ENCODE peak calls at places on chromosome 1, in six cellular contexts. H, S, C, O, K and A are unnamed samples. For H3K4me1, the result is how much of the 10 kb centered on the place peaks cover.

GRCh38 chr1:40899230-40899870 is 37.2 kb upstream of the CITED4 start:
- DNase-seq in K (no peak), S (no peak), O (no peak), H (no peak), C (no peak), A (no peak)

GRCh38 chr1:177014325-177014724 is 150.2 kb downstream of the ASTN1 start:
- DNase-seq in S (no peak), O (no peak), H (no peak), C (no peak), K (no peak), A (no peak)

GRCh38 chr1:6117064-6117463 is 63.1 kb downstream of the CHD5 start:
- DNase-seq in O (no peak), S (no peak), C (no peak), H (no peak), K (no peak), A (no peak)

GRCh38 chr1:152673016-152673415 is 2.1 kb upstream of the LCE2C start:
- DNase-seq in O (no peak), K (no peak), C (no peak), H (no peak), S (no peak), A (no peak)

GRCh38 chr1:23619299-23620188 is 60.2 kb upstream of the ID3 start:
- DNase-seq in H (no peak), K (peak), O (peak), S (no peak), C (peak), A (no peak)

GRCh38 chr1:197519741-197520334 is 251.8 kb downstream of the CRB1 start:
- DNase-seq in O (no peak), C (no peak), H (no peak), S (no peak), K (no peak), A (no peak)

GRCh38 chr1:195345149-195345548 is 1263.1 kb downstream of the KCNT2 start:
- DNase-seq in K (no peak), S (no peak), C (no peak), H (no peak), O (no peak), A (no peak)

GRCh38 chr1:23097316-23097715 is 71.3 kb downstream of the LUZP1 start:
- DNase-seq in S (no peak), H (no peak), O (no peak), C (no peak), K (no peak), A (no peak)

GRCh38 chr1:98331232-98331631 is 330.3 kb upstream of the SNX7 start:
- DNase-seq in H (no peak), O (no peak), C (no peak), K (no peak), S (no peak), A (no peak)

GRCh38 chr1:182381962-182382819 is 9.4 kb downstream of the GLUL start:
- DNase-seq in S (no peak), C (no peak), O (no peak), H (no peak), K (no peak), A (no peak)

GRCh38 chr1:206770531-206771352 is at the start of gene IL19:
- DNase-seq in S (no peak), K (peak), H (no peak), C (no peak), O (no peak), A (no peak)

GRCh38 chr1:41341365-41341683 is 19.9 kb upstream of the FOXO6 start:
- DNase-seq in K (no peak), H (no peak), C (no peak), O (no peak), S (no peak), A (no peak)

GRCh38 chr1:224707849-224708725 is 92.0 kb downstream of the CNIH3 start:
- DNase-seq in C (no peak), O (no peak), H (peak), S (no peak), K (no peak), A (no peak)

GRCh38 chr1:167966050-167966449 is 29.2 kb upstream of the MPC2 start:
- DNase-seq in O (no peak), S (no peak), K (no peak), H (no peak), C (no peak), A (no peak)

GRCh38 chr1:224623743-224624333 is 7.7 kb downstream of the CNIH3 start:
- DNase-seq in K (peak), C (no peak), S (no peak), H (no peak), O (no peak), A (no peak)

GRCh38 chr1:174017231-174017970 is 4.8 kb downstream of the RC3H1 start:
- DNase-seq in S (no peak), O (no peak), H (no peak), K (no peak), C (no peak), A (no peak)

GRCh38 chr1:147641695-147642592 is 28.4 kb downstream of the ACP6 start:
- DNase-seq in C (peak), K (peak), S (peak), O (no peak), H (peak), A (peak)

GRCh38 chr1:1917995-1918900 is 831 bp downstream of the TMEM52 start:
- DNase-seq in O (peak), S (no peak), H (no peak), K (peak), C (no peak), A (peak)

GRCh38 chr1:58047265-58047858 is 499.2 kb downstream of the OMA1 start:
- DNase-seq in S (no peak), H (no peak), O (no peak), K (peak), C (peak), A (no peak)

GRCh38 chr1:61506231-61506630 is 218.7 kb downstream of the TM2D1 start:
- DNase-seq in S (no peak), C (no peak), H (no peak), O (no peak), K (no peak), A (no peak)

GRCh38 chr1:75074719-75075395 is 59.3 kb upstream of the LHX8 start:
- DNase-seq in C (no peak), O (no peak), H (no peak), S (no peak), K (no peak), A (no peak)

GRCh38 chr1:228978486-228979324 is 243.4 kb downstream of the RHOU start:
- DNase-seq in O (peak), K (peak), S (no peak), C (no peak), H (peak), A (no peak)

GRCh38 chr1:224922404-224923164 is 6.9 kb upstream of the DNAH14 start:
- DNase-seq in H (no peak), C (peak), S (no peak), K (no peak), O (no peak), A (no peak)

GRCh38 chr1:37156646-37157045 is 122.3 kb upstream of the GRIK3 start:
- DNase-seq in C (no peak), H (no peak), S (no peak), O (no peak), K (no peak), A (no peak)

GRCh38 chr1:33295450-33296081 is 25.3 kb downstream of the A3GALT2 start:
- DNase-seq in C (peak), H (peak), S (peak), K (peak), O (peak), A (peak)

GRCh38 chr1:16254263-16254948 is 17.4 kb upstream of the CPLANE2 start:
- DNase-seq in C (no peak), H (no peak), K (no peak), S (no peak), O (no peak), A (no peak)

GRCh38 chr1:167713330-167714081 is 8.3 kb upstream of the MPZL1 start:
- DNase-seq in H (peak), C (peak), S (no peak), K (peak), O (peak), A (no peak)

GRCh38 chr1:29124366-29125236 is 898 bp upstream of the TMEM200B start:
- DNase-seq in K (peak), S (no peak), H (peak), O (peak), C (peak), A (peak)

DNA sequence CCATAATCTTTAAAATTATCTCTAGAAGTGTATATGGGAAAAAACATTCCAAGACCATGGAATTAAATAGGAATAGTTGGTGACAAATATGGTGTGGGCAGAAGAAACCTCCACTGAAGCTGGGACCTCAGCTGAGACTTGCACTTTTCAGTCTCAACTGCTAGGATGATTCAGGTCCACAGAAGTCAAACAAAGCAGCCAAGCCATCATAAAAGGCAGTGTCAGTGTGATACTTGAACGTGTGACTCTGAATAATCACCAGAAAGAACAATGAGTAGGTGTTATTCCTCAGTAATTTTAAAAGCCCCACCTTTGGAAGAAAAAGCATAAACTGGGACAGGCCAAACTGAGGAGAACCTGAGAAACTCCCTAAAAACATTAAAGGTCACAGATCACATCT is 90.7 kb downstream of the ZNF281 start:
- DNase-seq in H (no peak), O (no peak), C (no peak), S (no peak), K (no peak), A (no peak)
- H3K4me1 ChIP-seq in H (under half), O (under half), C (under half), S (under half), K (under half), A (under half)

DNA sequence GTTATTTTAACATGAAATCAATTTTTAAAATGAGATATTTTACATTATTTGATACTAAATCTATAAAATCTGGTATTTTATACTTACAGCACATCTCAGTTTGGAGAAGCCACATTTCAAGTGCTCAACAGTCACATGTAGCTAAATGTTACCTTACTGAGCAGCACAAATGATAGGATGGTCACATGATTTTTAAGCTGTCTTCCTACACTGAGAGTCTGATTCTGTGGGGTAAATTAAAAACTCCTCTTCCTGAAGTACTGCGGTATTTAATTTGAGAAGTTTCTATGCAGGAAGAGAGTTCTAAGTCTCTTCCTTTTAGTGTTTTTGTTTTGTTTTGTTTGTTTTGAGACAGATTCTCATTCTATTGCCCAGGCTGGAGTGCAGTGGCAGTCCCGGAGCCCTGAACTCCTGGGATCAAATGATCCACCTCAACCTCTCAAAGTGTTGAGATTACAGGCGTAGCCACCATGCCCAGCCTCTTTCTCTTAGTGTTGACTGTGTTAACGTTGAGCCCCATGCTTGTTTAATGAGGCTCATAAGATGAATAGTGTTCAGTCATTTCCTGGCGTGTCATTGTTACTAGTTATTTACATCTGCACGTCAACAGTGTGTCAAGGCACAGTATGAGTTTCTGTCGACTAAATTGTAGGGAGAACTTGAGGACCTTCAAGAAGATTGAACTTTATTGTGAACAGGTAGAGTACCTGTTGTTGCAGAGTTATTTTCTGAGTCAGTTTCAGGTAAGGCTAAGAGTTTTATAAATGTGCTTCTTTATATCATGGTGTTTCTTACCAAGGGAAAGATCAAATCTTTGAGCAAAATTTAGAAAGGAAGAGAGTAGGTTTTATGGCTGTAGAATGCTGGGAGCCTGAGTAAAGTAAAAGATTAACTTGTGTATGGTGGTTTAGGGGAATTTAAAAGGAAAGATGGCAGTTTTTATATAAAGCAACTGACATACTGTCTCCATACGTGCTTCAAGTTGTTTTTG is 3.3 kb downstream of the CNST start:
- DNase-seq in C (no peak), H (no peak), O (no peak), S (no peak), K (peak), A (no peak)
- H3K4me1 ChIP-seq in C (under half), H (under half), O (half or more), S (under half), K (half or more), A (half or more)

GRCh38 chr1:207868769-207869721 is 41.9 kb downstream of the CD34 start:
- DNase-seq in O (peak), K (peak), H (peak), C (peak), S (no peak), A (peak)
- H3K4me1 ChIP-seq in O (under half), K (half or more), H (under half), C (under half), S (under half), A (half or more)

DNA sequence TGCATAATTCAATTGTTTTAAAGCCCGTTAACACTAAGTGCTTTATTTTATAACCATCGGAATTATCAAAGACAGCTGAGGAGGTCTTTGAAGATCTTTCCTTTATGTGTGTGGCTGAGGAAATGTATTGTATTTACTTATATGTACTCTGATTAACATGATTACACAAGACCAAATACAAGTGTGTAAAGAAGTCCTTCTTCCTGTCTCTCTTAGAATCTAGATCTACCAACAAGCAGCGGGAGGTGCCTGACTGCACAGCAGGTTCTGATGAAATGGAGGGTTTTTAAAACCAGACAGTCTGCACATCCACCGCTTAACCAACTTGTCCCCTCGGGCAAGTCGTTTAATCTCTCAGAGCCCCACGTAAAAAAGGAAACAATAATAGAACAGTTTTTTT is 240.5 kb upstream of the MAP1LC3C start:
- DNase-seq in O (no peak), C (peak), H (no peak), S (no peak), K (no peak), A (no peak)
- H3K4me1 ChIP-seq in O (under half), C (under half), H (under half), S (under half), K (under half), A (under half)